ENCODE peak calls at places on chromosomes 1 and 21, in four cellular contexts. A is GM06990, B is HT-29, W is fibroblast of the aortic adventitia. K is an unnamed sample.

GRCh38 chr1:153192697-153193096 is 10.5 kb upstream of the LELP1 start:
- DNase-seq in B (peak), W (no peak), A (no peak), K (no peak)

GRCh38 chr21:32819702-32820101 is 48.1 kb upstream of the PAXBP1 start:
- DNase-seq in W (peak), A (no peak), B (no peak), K (no peak)

GRCh38 chr1:155909894-155910293 is 1.3 kb downstream of the RIT1 start:
- DNase-seq in W (peak), A (no peak), B (no peak), K (peak)

GRCh38 chr1:184672013-184672726 is 82.5 kb downstream of the EDEM3 start:
- DNase-seq in B (no peak), A (no peak), W (no peak), K (no peak)

GRCh38 chr1:72635719-72636118 is 353.4 kb upstream of the NEGR1 start:
- DNase-seq in A (no peak), W (peak), B (no peak), K (no peak)

GRCh38 chr1:111404588-111404987 is 22.9 kb downstream of the OVGP1 start:
- DNase-seq in A (no peak), W (no peak), B (no peak), K (no peak)

GRCh38 chr1:230498704-230499103 is 72.6 kb upstream of the PGBD5 start:
- DNase-seq in W (no peak), A (no peak), B (no peak), K (no peak)

GRCh38 chr21:43884012-43884860 is 19.2 kb downstream of the AGPAT3 start:
- DNase-seq in W (peak), A (peak), B (peak), K (peak)

GRCh38 chr1:202959276-202959620 is 1.1 kb upstream of the ADIPOR1 start:
- DNase-seq in A (no peak), B (peak), W (no peak), K (no peak)

GRCh38 chr1:224874775-224875174 is 54.7 kb upstream of the DNAH14 start:
- DNase-seq in B (no peak), W (no peak), A (no peak), K (no peak)